ENCODE peak calls at places on chromosomes 6 and 20, in nine cellular contexts. E is hepatic stellate cell; I is skeletal muscle cell; V is AG09309; Q is cardiac fibroblast; K is effector memory CD8-positive, alpha-beta T cell; T is upper lobe of right lung; Y is tibial nerve; N is NCI-H1436. U is an unnamed sample.

GRCh38 chr20:38441916-38442315 is 6.8 kb upstream of the SNHG17 start:
- DNase-seq in E (no peak), I (no peak), V (no peak), Q (no peak), K (no peak), T (no peak), Y (no peak), N (no peak), U (no peak)

GRCh38 chr6:71498643-71499042 is 210.0 kb downstream of the OGFRL1 start:
- DNase-seq in E (no peak), I (no peak), V (no peak), Q (no peak), K (no peak), T (no peak), Y (no peak), N (no peak), U (no peak)

GRCh38 chr20:31517373-31517772 is 3.1 kb downstream of the HM13 start:
- DNase-seq in E (peak), I (no peak), V (peak), Q (peak), K (no peak), T (no peak), Y (no peak), N (peak), U (peak)

GRCh38 chr6:56314683-56315523 is 67.5 kb upstream of the COL21A1 start:
- DNase-seq in E (no peak), I (no peak), V (no peak), Q (peak), K (no peak), T (no peak), Y (no peak), N (peak), U (no peak)

GRCh38 chr6:155985660-155986138 is 530.1 kb upstream of the NOX3 start:
- DNase-seq in E (no peak), I (no peak), V (no peak), Q (no peak), K (no peak), T (no peak), Y (no peak), N (peak), U (no peak)

GRCh38 chr20:50982372-50982771 is 23.8 kb downstream of the MOCS3 start:
- DNase-seq in E (peak), I (no peak), V (no peak), Q (peak), K (no peak), T (no peak), Y (no peak), N (peak), U (peak)

GRCh38 chr20:39899881-39900280 is 789.2 kb downstream of the MAFB start:
- DNase-seq in E (no peak), I (no peak), V (no peak), Q (no peak), K (no peak), T (no peak), Y (no peak), N (no peak), U (no peak)

GRCh38 chr20:48139262-48140041 is 354.2 kb upstream of the SULF2 start:
- DNase-seq in E (no peak), I (no peak), V (no peak), Q (peak), K (no peak), T (no peak), Y (no peak), N (no peak), U (no peak)

GRCh38 chr6:71309666-71310065 is 21.1 kb downstream of the OGFRL1 start:
- DNase-seq in E (no peak), I (no peak), V (no peak), Q (no peak), K (no peak), T (no peak), Y (no peak), N (no peak), U (no peak)

GRCh38 chr20:61842011-61842410 is 223.7 kb downstream of the TAF4 start:
- DNase-seq in E (no peak), I (no peak), V (no peak), Q (no peak), K (no peak), T (no peak), Y (no peak), N (no peak), U (no peak)

GRCh38 chr6:96723362-96723761 is 113.9 kb downstream of the GPR63 start:
- DNase-seq in E (no peak), I (no peak), V (no peak), Q (no peak), K (no peak), T (no peak), Y (no peak), N (no peak), U (no peak)

GRCh38 chr6:35624341-35625070 is 64.2 kb downstream of the FKBP5 start:
- DNase-seq in E (peak), I (no peak), V (no peak), Q (peak), K (no peak), T (no peak), Y (no peak), N (no peak), U (no peak)

GRCh38 chr20:23060629-23061028 is 11.2 kb upstream of the THBD start:
- DNase-seq in E (no peak), I (no peak), V (no peak), Q (no peak), K (no peak), T (no peak), Y (no peak), N (no peak), U (no peak)

GRCh38 chr6:87590989-87591388 is 1.1 kb downstream of the ORC3 start:
- DNase-seq in E (no peak), I (no peak), V (no peak), Q (no peak), K (no peak), T (no peak), Y (no peak), N (no peak), U (no peak)

GRCh38 chr20:48283470-48284110 is 498.3 kb upstream of the SULF2 start:
- DNase-seq in E (peak), I (peak), V (peak), Q (peak), K (no peak), T (peak), Y (peak), N (no peak), U (peak)

GRCh38 chr6:24949020-24949569 is 13.3 kb upstream of the RIPOR2 start:
- DNase-seq in E (no peak), I (no peak), V (no peak), Q (no peak), K (peak), T (no peak), Y (no peak), N (no peak), U (no peak)

GRCh38 chr6:52330470-52330869 is 31.5 kb upstream of the PAQR8 start:
- DNase-seq in E (no peak), I (no peak), V (no peak), Q (no peak), K (no peak), T (no peak), Y (no peak), N (no peak), U (no peak)

GRCh38 chr6:16276991-16277981 is 38.9 kb downstream of the GMPR start:
- DNase-seq in E (peak), I (peak), V (peak), Q (peak), K (no peak), T (peak), Y (peak), N (peak), U (peak)

GRCh38 chr6:169086020-169086419 is 167.6 kb downstream of the THBS2 start:
- DNase-seq in E (no peak), I (no peak), V (no peak), Q (no peak), K (no peak), T (no peak), Y (no peak), N (no peak), U (no peak)

GRCh38 chr6:38100380-38100779 is 280.9 kb downstream of the ZFAND3 start:
- DNase-seq in E (no peak), I (no peak), V (no peak), Q (no peak), K (no peak), T (no peak), Y (no peak), N (no peak), U (no peak)

GRCh38 chr6:22657341-22657985 is 88.1 kb downstream of the HDGFL1 start:
- DNase-seq in E (no peak), I (no peak), V (no peak), Q (peak), K (no peak), T (no peak), Y (no peak), N (no peak), U (no peak)

GRCh38 chr6:165884813-165885765 is 222.0 kb upstream of the PDE10A start:
- DNase-seq in E (peak), I (no peak), V (no peak), Q (peak), K (peak), T (peak), Y (peak), N (peak), U (peak)

GRCh38 chr6:166900130-166900708 is 56.1 kb downstream of the RNASET2 start:
- DNase-seq in E (no peak), I (no peak), V (no peak), Q (no peak), K (no peak), T (no peak), Y (no peak), N (no peak), U (no peak)